ENCODE peak calls at places on chromosomes 3 and 15, in five cellular contexts. S is GM12878, R is Peyer's patch, C is testis, U is NB4. A is an unnamed sample.
A peak's percentile ranks its signal among the peaks of the same experiment; 100 is the strongest.

GRCh38 chr3:161395613-161396012 is 24.3 kb upstream of the SPTSSB start:
- DNase-seq in S (no peak), R (no peak), C (no peak), U (no peak), A (no peak)

GRCh38 chr15:68432665-68433064 is 702 bp upstream of the ITGA11 start:
- DNase-seq in S (no peak), R (no peak), C (no peak), U (no peak), A (no peak)

GRCh38 chr15:69723404-69724097 is 270.9 kb downstream of the RPLP1 start:
- DNase-seq in S (no peak), R (no peak), C (no peak), U (peak; percentile 65), A (no peak)

GRCh38 chr3:183161552-183162345 is 785 bp downstream of the LAMP3 start:
- DNase-seq in S (peak; percentile 92), R (peak; percentile 55), C (no peak), U (no peak), A (no peak)

GRCh38 chr3:30154853-30155252 is 451.5 kb upstream of the TGFBR2 start:
- DNase-seq in S (no peak), R (no peak), C (no peak), U (no peak), A (no peak)

GRCh38 chr15:71705151-71705550 is 105.2 kb upstream of the NR2E3 start:
- DNase-seq in S (no peak), R (no peak), C (no peak), U (no peak), A (no peak)

GRCh38 chr3:184467171-184467570 is 87.3 kb downstream of the CHRD start:
- DNase-seq in S (no peak), R (no peak), C (no peak), U (no peak), A (peak; percentile 78)

GRCh38 chr3:89212614-89213013 is 105.2 kb downstream of the EPHA3 start:
- DNase-seq in S (no peak), R (no peak), C (no peak), U (no peak), A (no peak)

GRCh38 chr15:101027273-101027901 is 108.2 kb downstream of the LRRK1 start:
- DNase-seq in S (no peak), R (peak; percentile 10), C (peak; percentile 34), U (no peak), A (no peak)

GRCh38 chr3:38105525-38105924 is 31.4 kb downstream of the ACAA1 start:
- DNase-seq in S (no peak), R (no peak), C (no peak), U (no peak), A (no peak)

GRCh38 chr3:178060406-178060805 is 475.8 kb upstream of the KCNMB2 start:
- DNase-seq in S (no peak), R (no peak), C (peak; percentile 57), U (no peak), A (no peak)

GRCh38 chr3:112425858-112426750 is 73.2 kb downstream of the BTLA start:
- DNase-seq in S (no peak), R (no peak), C (no peak), U (no peak), A (no peak)

GRCh38 chr3:16174976-16175901 is 759 bp downstream of the GALNT15 start:
- DNase-seq in S (no peak), R (no peak), C (no peak), U (no peak), A (peak; percentile 86)

GRCh38 chr15:38899300-38899699 is 334.7 kb upstream of the RASGRP1 start:
- DNase-seq in S (no peak), R (no peak), C (no peak), U (no peak), A (no peak)

GRCh38 chr15:23877502-23878412 is 190.7 kb upstream of the NDN start:
- DNase-seq in S (no peak), R (no peak), C (peak; percentile 86), U (peak; percentile 18), A (no peak)

GRCh38 chr15:24146251-24146650 is 459.1 kb upstream of the NDN start:
- DNase-seq in S (no peak), R (no peak), C (no peak), U (no peak), A (no peak)

GRCh38 chr3:45544024-45544718 is 50.4 kb upstream of the LIMD1 start:
- DNase-seq in S (no peak), R (no peak), C (no peak), U (no peak), A (peak; percentile 46)

GRCh38 chr15:89825264-89825940 is 10.8 kb upstream of the ANPEP start:
- DNase-seq in S (no peak), R (no peak), C (no peak), U (peak; percentile 87), A (peak; percentile 53)
- H3K4me3 ChIP-seq in S (no peak overlapping the region), R (no peak overlapping the region), C (no peak overlapping the region), U (no peak overlapping the region), A (no peak overlapping the region)

GRCh38 chr3:50340404-50341329 is at the start of gene RASSF1:
- DNase-seq in S (no peak), R (peak; percentile 88), C (peak; percentile 63), U (peak; percentile 98), A (peak; percentile 81)
- TF ChIP-seq POLR2A in S (peak; percentile 79), R (no peak), C (no peak), U (peak; percentile 84), A (no peak)

DNA sequence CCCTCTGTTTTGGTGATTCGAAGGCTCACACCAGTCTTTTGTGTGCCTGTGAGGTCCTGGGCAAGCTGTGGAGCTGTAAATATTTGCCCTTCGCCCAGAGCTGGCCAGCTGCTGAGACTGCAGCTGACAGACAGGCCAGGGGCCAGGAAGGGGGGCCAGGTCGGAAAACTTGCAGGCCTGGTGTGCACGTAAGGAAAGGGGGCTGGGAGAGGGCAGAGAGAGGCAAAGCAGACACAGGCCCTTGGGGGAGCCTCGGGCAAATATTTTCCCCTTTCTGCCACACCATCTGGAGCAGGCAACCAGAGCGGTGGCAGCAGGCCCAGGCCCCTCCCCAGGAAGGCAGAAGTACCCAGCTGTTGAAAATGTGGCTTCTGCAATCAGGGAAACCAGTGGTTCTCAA is 2.6 kb downstream of the PDZRN3 start:
- DNase-seq in S (no peak), R (no peak), C (no peak), U (no peak), A (no peak)
- H3K4me3 ChIP-seq in S (no peak overlapping the region), R (peak overlapping the region; percentile 14), C (peak overlapping the region; percentile 7), U (no peak overlapping the region), A (no peak overlapping the region)

GRCh38 chr15:31364301-31365031 is 37.8 kb downstream of the KLF13 start:
- DNase-seq in S (no peak), R (peak; percentile 62), C (peak; percentile 56), U (peak; percentile 52), A (peak; percentile 90)

GRCh38 chr15:31366169-31366734 is 39.6 kb downstream of the KLF13 start:
- DNase-seq in S (no peak), R (no peak), C (peak; percentile 51), U (peak; percentile 48), A (peak; percentile 70)

GRCh38 chr15:31367021-31367729 is 40.5 kb downstream of the KLF13 start:
- DNase-seq in S (no peak), R (no peak), C (no peak), U (peak; percentile 20), A (no peak)

GRCh38 chr15:31365032-31365654 is 38.5 kb downstream of the KLF13 start:
- DNase-seq in S (no peak), R (no peak), C (no peak), U (no peak), A (no peak)

DNA sequence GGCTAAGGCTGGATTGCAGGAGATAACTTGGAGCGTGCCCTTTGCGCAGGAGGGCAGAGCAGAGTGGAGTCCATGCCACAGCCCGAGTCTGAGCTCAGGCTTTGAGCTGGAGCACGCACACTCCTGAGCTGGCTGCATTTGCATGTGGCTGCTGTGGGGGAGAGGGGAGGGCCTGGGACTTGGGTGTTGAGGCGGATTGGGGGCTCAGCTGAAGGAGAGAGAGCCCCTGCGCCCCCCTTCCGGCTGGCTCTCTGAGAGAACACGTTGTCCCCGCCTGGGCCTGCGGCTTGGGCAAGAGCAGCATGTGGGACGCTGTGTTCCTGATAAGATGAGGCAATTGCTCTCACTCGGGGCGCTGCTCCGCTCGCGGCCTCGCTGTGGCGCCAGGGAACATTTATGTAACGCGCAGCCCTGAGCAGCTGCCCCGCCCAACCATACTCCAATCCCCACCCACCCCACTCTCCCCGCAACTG is 39.1 kb downstream of the KLF13 start:
- DNase-seq in S (no peak), R (peak; percentile 97), C (peak; percentile 97), U (peak; percentile 99), A (peak; percentile 96)
- TF ChIP-seq POLR2A in S (no peak), R (peak; percentile 52), C (no peak), U (peak; percentile 21), A (no peak)

GRCh38 chr15:88656760-88657221 is 18.0 kb downstream of the ISG20 start:
- DNase-seq in S (peak; percentile 56), R (peak; percentile 94), C (peak; percentile 12), U (no peak), A (peak; percentile 83)
- H3K4me3 ChIP-seq in S (no peak overlapping the region), R (no peak overlapping the region), C (no peak overlapping the region), U (no peak overlapping the region), A (no peak overlapping the region)

DNA sequence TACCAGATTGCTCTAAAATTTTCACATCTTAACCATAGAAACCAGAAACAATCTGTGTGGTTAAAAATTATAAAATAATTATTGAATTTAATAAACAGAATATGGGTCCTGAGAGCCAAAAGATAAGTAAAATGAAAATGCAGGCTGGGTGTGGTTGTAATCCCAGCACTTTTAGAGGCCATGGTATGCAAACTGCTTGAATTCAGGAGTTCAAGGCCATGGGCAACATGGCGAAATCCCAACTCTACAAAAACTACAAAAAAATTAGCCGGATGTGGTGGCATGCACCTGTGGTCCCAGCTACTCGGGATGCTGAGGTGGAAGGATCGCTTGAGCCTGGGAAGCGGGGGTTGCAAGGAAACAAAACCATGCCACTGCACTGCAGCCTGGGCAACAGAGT is 236.1 kb downstream of the STAG1 start:
- DNase-seq in S (no peak), R (no peak), C (no peak), U (no peak), A (no peak)
- TF ChIP-seq POLR2A in S (no peak), R (no peak), C (no peak), U (no peak), A (no peak)

GRCh38 chr3:139538733-139539132 is 809 bp downstream of the RBP1 start:
- DNase-seq in S (no peak), R (no peak), C (peak; percentile 78), U (no peak), A (no peak)
- H3K4me3 ChIP-seq in S (no peak overlapping the region), R (no peak overlapping the region), C (peak overlapping the region; percentile 36), U (no peak overlapping the region), A (no peak overlapping the region)

GRCh38 chr3:81985996-81986723 is 224.7 kb upstream of the GBE1 start:
- DNase-seq in S (no peak), R (no peak), C (peak; percentile 56), U (peak; percentile 1), A (no peak)
- TF ChIP-seq POLR2A in S (no peak), R (no peak), C (no peak), U (no peak), A (no peak)

GRCh38 chr3:13010770-13011169 is 62.5 kb downstream of the IQSEC1 start:
- DNase-seq in S (no peak), R (no peak), C (no peak), U (no peak), A (no peak)
- H3K4me3 ChIP-seq in S (peak overlapping the region; percentile 46), R (no peak overlapping the region), C (no peak overlapping the region), U (no peak overlapping the region), A (no peak overlapping the region)